ENCODE peak calls at places on chromosome 19, in six cellular contexts. Z is body of pancreas, D is A549, P is uterus, R is testis, C is transverse colon. W is an unnamed sample. For H3K4me1, the result is how much of the 10 kb centered on the place peaks cover.

GRCh38 chr19:32878988-32879387 is 9.4 kb upstream of the SLC7A9 start:
- DNase-seq in Z (no peak), D (no peak), P (no peak), R (no peak), C (no peak), W (no peak)

GRCh38 chr19:30711296-30711695 is 339.1 kb downstream of the ZNF536 start:
- DNase-seq in Z (no peak), D (no peak), P (no peak), R (no peak), C (no peak), W (no peak)

GRCh38 chr19:42113641-42114348 is 18.5 kb downstream of the POU2F2 start:
- DNase-seq in Z (peak), D (peak), P (no peak), R (no peak), C (no peak), W (no peak)

GRCh38 chr19:21463449-21464105 is 41.8 kb upstream of the ZNF429 start:
- DNase-seq in Z (peak), D (no peak), P (no peak), R (peak), C (peak), W (peak)

GRCh38 chr19:53774011-53774410 is 50.1 kb downstream of the NLRP12 start:
- DNase-seq in Z (no peak), D (no peak), P (no peak), R (no peak), C (no peak), W (no peak)

GRCh38 chr19:30593358-30593757 is 221.2 kb downstream of the ZNF536 start:
- DNase-seq in Z (no peak), D (no peak), P (no peak), R (no peak), C (peak), W (no peak)

GRCh38 chr19:4501005-4501591 is 17.2 kb downstream of the PLIN4 start:
- DNase-seq in Z (no peak), D (no peak), P (no peak), R (no peak), C (no peak), W (no peak)

GRCh38 chr19:805161-805561 is 7.9 kb downstream of the PTBP1 start:
- DNase-seq in Z (no peak), D (no peak), P (no peak), R (no peak), C (no peak), W (no peak)

GRCh38 chr19:46620267-46620666 is 4.6 kb downstream of the PTGIR start:
- DNase-seq in Z (no peak), D (no peak), P (no peak), R (no peak), C (no peak), W (no peak)

GRCh38 chr19:34503546-34504272 is 22.2 kb downstream of the WTIP start:
- DNase-seq in Z (no peak), D (no peak), P (peak), R (peak), C (no peak), W (peak)

GRCh38 chr19:17441241-17442135 is 7.0 kb downstream of the TMEM221 start:
- DNase-seq in Z (no peak), D (peak), P (no peak), R (peak), C (no peak), W (no peak)

GRCh38 chr19:31501427-31502195 is 152.4 kb upstream of the TSHZ3 start:
- DNase-seq in Z (no peak), D (no peak), P (no peak), R (no peak), C (no peak), W (no peak)

GRCh38 chr19:57632987-57633831 is at the start of gene ZNF211:
- DNase-seq in Z (peak), D (peak), P (peak), R (peak), C (peak), W (peak)

GRCh38 chr19:30171795-30172642 is 200.2 kb upstream of the ZNF536 start:
- DNase-seq in Z (no peak), D (no peak), P (no peak), R (no peak), C (no peak), W (no peak)

GRCh38 chr19:40366697-40367561 is 18.4 kb downstream of the PLD3 start:
- DNase-seq in Z (no peak), D (peak), P (no peak), R (peak), C (no peak), W (no peak)

GRCh38 chr19:42251572-42251990 is 3.3 kb downstream of the ERF start:
- DNase-seq in Z (no peak), D (peak), P (peak), R (no peak), C (no peak), W (peak)

GRCh38 chr19:32828139-32828538 is 41.4 kb downstream of the SLC7A9 start:
- DNase-seq in Z (no peak), D (no peak), P (no peak), R (no peak), C (no peak), W (no peak)

GRCh38 chr19:7074705-7075282 is 5.3 kb downstream of the ZNF557 start:
- DNase-seq in Z (no peak), D (no peak), P (no peak), R (no peak), C (no peak), W (no peak)

DNA sequence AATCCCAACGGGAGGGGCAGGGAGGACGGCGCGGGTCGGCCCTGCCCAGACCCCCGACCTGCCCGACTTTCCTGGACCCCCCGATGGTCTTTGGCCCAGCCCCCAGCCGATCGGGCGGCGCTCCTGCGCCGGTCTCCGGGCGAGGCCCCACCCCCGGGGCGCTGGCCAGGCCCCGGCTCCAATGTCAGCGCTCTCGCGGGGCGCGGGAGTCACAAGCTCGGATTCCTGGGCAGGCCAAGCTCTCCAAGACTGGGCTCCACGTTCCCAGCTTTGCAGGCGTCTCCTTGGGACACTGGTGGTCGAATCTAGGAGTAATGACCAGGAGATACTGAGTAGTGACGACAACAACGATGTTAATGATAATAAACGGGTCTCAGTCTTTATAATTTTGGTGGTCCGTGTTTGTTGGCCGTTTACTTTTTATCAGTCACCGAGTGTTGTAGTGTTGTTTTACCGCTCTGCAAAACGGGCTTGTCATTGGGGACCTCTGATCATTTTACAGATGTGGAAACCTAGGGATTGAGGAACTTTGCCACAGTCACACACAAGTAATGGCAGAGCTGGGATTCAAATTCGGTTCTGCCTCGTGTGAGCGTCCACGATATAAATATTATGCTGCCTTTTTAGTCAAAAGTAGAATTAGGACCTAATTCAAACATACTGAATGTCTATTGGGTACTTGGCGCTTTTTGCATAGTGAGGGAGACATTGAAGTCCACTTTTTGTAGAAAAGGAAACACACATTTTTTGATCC is 607 bp downstream of the RAD23A start:
- DNase-seq in Z (peak), D (peak), P (peak), R (peak), C (peak), W (peak)
- TF ChIP-seq POLR2A in Z (no peak), D (no peak), P (no peak), R (no peak), C (no peak), W (no peak)

GRCh38 chr19:35896643-35897040 is 3.7 kb downstream of the NFKBID start:
- DNase-seq in Z (no peak), D (no peak), P (no peak), R (no peak), C (no peak), W (no peak)
- H3K27ac ChIP-seq in Z (no peak), D (no peak), P (no peak), R (no peak), C (no peak), W (no peak)

DNA sequence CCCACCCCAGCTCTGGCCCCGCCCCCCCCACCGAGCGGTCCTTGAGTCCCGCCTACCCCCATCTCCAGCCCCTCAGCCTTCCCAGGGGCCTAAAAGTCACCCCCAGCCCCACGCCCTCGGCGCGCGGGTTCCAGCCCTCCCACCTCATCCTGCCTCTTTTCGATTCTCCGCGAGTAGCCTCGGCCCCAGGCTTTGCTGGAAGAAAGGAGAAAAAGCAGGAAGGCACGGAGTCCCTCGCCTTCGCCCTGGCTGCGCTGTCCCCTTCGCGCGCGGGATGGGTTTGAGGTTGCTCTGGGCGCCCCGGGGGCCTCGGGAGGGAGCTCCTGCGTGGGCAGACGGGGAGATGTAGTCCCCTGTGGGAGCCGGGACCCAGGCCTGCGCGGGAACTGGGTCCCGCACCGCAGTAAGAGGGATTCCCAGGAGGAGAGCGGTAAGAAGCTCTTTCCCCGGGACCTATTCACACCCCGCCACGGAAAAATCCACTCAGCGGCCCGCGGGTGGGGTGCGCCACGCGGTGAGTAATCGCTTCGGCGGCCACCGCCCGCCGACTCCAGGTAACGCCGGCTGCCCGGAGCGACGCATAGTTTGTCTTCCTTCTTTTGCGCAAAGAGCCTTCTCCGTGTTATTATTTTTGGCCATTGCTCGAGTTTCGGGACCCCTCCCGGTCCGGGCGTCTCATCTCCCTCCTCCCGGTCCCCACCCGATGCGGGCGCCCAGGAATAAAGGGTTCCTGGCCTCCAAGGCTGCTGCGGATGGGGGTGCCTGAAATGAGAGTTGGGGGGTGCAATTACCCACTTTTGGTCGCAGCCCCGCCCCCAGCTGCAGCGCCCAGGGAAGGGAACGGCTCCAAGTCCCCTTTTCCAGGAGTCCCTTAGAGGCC is 863 bp upstream of the CRLF1 start:
- DNase-seq in Z (no peak), D (no peak), P (no peak), R (no peak), C (no peak), W (no peak)
- H3K4me1 ChIP-seq in Z (under half), D (under half), P (under half), R (under half), C (under half), W (under half)

GRCh38 chr19:2900296-2901252 is at the start of gene ZNF57:
- DNase-seq in Z (peak), D (peak), P (peak), R (peak), C (peak), W (peak)
- TF ChIP-seq POLR2A in Z (peak), D (peak), P (peak), R (no peak), C (peak), W (no peak)

GRCh38 chr19:9251236-9251635 is 506 bp downstream of the OR7E24 start:
- DNase-seq in Z (no peak), D (no peak), P (no peak), R (no peak), C (no peak), W (no peak)

DNA sequence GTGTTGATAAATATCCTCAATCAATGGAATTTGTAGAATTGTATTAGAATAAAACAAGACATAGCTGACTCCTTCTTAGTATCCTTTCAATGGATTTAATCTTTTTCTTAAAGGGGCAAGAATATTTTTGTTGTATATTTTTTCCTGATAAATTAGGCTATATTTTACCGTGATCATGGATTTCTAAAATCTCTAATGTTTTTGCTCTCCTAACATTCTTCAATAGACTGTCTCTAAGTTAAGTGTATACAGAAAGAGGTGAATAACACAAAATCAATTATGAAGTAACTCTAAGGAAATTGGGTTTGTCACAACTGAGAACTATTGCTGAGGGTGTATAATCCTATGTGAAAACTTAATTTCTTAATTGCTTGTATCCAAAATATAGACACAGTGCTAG is at the start of gene OR7E24:
- DNase-seq in Z (no peak), D (no peak), P (no peak), R (no peak), C (no peak), W (no peak)
- H3K27ac ChIP-seq in Z (no peak), D (no peak), P (no peak), R (no peak), C (no peak), W (no peak)

GRCh38 chr19:11375143-11375948 is 880 bp downstream of the SWSAP1 start:
- DNase-seq in Z (peak), D (no peak), P (peak), R (peak), C (peak), W (peak)
- H3K4me1 ChIP-seq in Z (under half), D (under half), P (under half), R (under half), C (under half), W (under half)

GRCh38 chr19:28387507-28387906 is 825.4 kb downstream of the UQCRFS1 start:
- DNase-seq in Z (no peak), D (no peak), P (no peak), R (no peak), C (no peak), W (no peak)
- TF ChIP-seq POLR2A in Z (no peak), D (no peak), P (no peak), R (no peak), C (no peak), W (no peak)

DNA sequence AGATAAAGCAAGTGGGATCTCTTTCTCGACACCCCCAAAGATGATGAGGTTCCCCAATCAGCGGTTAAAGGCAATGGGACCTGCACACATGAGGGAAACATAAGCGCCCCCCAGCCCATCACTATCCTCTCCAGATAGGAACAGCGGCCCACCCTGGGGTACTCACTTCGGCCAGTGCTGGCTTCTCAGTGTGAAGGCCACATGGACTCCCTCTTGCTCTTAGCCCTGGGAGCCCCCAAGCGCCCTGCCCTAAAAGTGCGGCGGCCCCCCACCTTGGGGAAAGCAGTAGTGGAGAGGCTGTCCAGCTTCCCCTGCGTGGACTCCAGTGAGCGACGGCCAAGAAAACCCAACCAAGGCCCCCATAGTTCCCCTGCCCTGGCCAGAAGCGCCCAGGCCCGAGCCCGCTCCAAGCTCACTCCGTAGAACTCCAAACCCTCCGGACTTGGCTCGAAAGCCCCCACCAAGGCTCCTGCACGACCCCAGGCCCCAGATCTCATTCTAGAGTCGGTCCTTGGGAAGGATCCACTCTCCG is 1.0 kb downstream of the CACNA1A start:
- DNase-seq in Z (no peak), D (no peak), P (no peak), R (no peak), C (no peak), W (no peak)
- H3K27ac ChIP-seq in Z (no peak), D (no peak), P (no peak), R (no peak), C (no peak), W (no peak)

DNA sequence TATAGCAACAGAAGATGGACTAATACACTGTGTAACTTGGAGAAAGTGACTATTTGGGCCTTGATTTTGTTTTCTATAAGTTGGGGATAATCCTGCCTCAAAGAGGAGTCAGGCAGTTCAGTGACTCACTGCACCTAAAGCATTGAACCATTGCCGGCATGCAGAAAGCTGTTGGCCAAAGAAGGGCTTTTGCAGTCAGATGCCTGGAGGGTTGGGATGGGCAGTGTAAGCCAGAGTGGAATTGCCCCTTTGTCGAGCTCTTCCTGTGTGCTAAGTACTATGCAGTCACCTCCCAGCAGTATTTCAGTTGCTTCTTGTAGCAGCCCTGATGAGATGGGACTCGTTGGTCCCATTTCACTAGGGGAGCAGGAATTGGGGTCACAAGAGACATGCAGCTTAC is 11.1 kb downstream of the ZNF473 start:
- DNase-seq in Z (no peak), D (no peak), P (no peak), R (no peak), C (no peak), W (no peak)
- H3K4me1 ChIP-seq in Z (under half), D (under half), P (under half), R (under half), C (under half), W (under half)

DNA sequence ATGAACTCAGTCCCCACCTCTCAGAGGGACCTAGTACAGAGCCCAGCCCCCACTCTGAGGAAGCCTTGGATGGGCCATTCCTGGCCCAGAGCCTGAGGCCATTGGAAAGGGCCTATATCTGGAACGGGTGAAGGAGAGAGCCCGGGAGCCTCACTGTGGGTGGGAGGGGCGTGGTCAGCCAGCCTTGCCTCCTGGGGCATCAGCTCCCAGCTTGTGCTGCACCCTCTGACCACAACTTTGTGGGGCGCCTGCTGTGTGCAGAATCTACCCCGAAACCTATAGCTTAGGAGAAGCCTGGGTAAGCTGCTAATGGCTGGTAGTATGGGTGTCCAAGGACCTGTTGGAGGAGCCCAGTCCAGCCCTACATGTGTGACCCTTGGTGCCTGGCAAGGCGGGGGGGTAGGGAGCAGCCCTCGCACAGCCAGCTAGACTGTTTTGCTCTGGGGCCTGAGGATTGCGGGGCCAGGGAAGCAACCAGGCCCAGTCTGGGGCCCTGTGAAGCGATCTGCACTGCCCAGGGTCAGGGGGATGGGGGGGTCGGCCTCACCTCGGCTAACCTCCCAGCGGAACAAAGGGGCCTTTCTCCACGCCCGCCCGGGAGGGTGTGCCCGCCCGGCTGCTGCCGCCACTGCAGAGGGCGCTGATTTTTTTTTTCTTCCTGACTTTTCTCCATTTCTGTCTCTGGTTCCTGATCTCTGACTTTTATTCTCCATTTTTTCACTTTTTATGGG is 42.3 kb downstream of the LYL1 start:
- DNase-seq in Z (peak), D (no peak), P (no peak), R (peak), C (peak), W (peak)
- TF ChIP-seq POLR2A in Z (no peak), D (no peak), P (no peak), R (no peak), C (no peak), W (no peak)

W was measured in ovary.